ENCODE peak calls at places on chromosomes 13 and 19, in nine cellular contexts. T is uterus, V is colonic mucosa, J is heart left ventricle, X is psoas muscle, L is sigmoid colon, H is body of pancreas, O is RWPE2, W is neural progenitor cell. B is an unnamed sample. For H3K4me1, the result is how much of the 10 kb centered on the place peaks cover.

GRCh38 chr19:49999371-50000010 is 25.7 kb downstream of the VRK3 start:
- DNase-seq in T (no peak), V (no peak), J (no peak), X (no peak), L (no peak), H (no peak), O (no peak), W (no peak), B (no peak)

GRCh38 chr19:10968527-10969081 is 7.8 kb downstream of the SMARCA4 start:
- DNase-seq in T (no peak), V (peak), J (no peak), X (no peak), L (no peak), H (no peak), O (no peak), W (no peak), B (no peak)

GRCh38 chr13:41054919-41055619 is 6.2 kb upstream of the WBP4 start:
- DNase-seq in T (no peak), V (no peak), J (no peak), X (no peak), L (no peak), H (no peak), O (no peak), W (peak), B (peak)

GRCh38 chr19:8638078-8638619 is 7.7 kb downstream of the NFILZ start:
- DNase-seq in T (no peak), V (no peak), J (peak), X (no peak), L (peak), H (peak), O (no peak), W (no peak), B (peak)

GRCh38 chr13:52387721-52388120 is 18.3 kb downstream of the THSD1 start:
- DNase-seq in T (no peak), V (no peak), J (no peak), X (no peak), L (no peak), H (no peak), O (no peak), W (no peak), B (no peak)

GRCh38 chr19:18468517-18468916 is 30.6 kb upstream of the ISYNA1 start:
- DNase-seq in T (no peak), V (no peak), J (peak), X (peak), L (peak), H (peak), O (no peak), W (no peak), B (no peak)

GRCh38 chr13:100208002-100208401 is 119.1 kb downstream of the PCCA start:
- DNase-seq in T (no peak), V (no peak), J (no peak), X (no peak), L (no peak), H (no peak), O (no peak), W (no peak), B (no peak)

GRCh38 chr19:10270180-10270615 is 722 bp upstream of the ICAM1 start:
- DNase-seq in T (peak), V (peak), J (peak), X (peak), L (peak), H (peak), O (no peak), W (peak), B (no peak)

GRCh38 chr19:18737337-18737953 is 53.7 kb downstream of the COMP start:
- DNase-seq in T (no peak), V (no peak), J (no peak), X (no peak), L (no peak), H (no peak), O (no peak), W (peak), B (no peak)

GRCh38 chr19:33403221-33403972 is 29.9 kb downstream of the CEBPG start:
- DNase-seq in T (no peak), V (no peak), J (no peak), X (peak), L (peak), H (peak), O (peak), W (no peak), B (no peak)

DNA sequence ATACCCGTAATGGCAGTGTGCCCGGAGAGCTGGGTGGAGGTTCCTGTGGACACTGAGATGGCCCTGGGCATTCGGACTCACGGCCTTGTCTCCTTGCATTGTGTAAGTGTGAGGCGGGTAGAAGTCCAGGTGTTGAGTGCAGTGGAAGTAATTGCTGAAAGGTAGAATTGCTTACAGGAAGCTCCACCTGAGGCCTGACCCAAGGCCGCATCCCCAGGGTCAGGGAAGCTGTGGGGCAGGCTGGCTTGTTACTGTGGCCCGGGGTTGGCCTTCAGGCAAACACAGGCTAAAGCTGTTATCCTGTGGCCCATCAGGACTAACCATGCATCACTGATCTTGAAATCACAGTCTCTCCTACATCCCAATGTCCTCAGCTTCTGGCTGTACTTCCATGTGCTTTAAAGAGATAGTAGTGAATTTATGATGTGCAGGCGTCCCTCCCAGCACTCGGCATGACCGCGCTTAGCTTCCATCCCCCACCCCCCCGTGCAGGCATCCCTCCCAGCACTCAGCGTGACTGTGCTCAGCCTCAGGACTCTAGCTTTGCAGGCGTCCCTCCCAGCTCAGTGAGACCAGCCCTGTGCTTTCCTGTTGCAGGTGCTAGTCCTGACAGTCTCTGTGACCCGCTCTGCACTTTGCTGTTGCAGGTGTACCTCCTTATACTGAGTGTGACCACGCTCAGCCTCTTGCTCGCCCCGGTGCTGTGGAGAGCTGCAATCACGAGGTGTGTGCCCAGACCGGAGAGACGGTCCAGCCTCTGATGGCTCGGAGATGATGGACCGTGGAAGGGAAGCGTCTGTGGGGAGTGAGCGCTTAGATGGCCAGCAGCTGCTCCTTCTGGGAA is 35.6 kb upstream of the TFDP1 start:
- DNase-seq in T (no peak), V (peak), J (no peak), X (no peak), L (no peak), H (no peak), O (peak), W (no peak), B (no peak)
- H3K4me1 ChIP-seq in T (under half), V (under half), J (under half), X (under half), L (under half), H (under half), O (under half), W (under half), B (under half)

DNA sequence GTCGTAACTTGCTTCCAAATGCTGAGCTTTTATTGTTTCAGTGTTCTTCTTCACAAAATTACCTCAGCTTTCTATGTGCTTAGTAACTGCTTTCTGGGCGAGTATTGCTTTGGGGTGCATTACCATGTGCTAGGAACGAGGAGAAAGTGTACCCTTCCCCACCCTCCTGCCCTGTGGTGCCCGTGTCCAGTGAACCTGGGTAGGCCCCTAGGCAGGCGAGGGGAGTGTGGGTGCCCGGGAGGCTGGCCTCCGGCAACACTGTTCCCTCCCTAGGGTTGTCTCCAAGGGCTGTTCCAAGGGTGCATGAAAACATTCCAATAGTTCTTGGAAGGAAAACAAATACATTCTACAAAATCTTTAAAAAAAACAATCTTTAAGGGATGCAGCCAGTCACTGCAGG is 216.5 kb upstream of the SOX1 start:
- DNase-seq in T (no peak), V (no peak), J (no peak), X (no peak), L (no peak), H (no peak), O (no peak), W (no peak), B (no peak)
- H3K27ac ChIP-seq in T (no peak), V (no peak), J (no peak), X (no peak), L (no peak), H (no peak), O (no peak), W (no peak), B (no peak)

GRCh38 chr13:46146898-46147297 is 35.1 kb downstream of the LCP1 start:
- DNase-seq in T (no peak), V (no peak), J (no peak), X (no peak), L (no peak), H (no peak), O (no peak), W (peak), B (peak)
- TF ChIP-seq CTCF in T (no peak), V (no peak), J (peak), X (no peak), L (no peak), H (no peak), O (peak), W (peak), B (peak)

GRCh38 chr19:35911173-35911572 is 3.1 kb upstream of the TYROBP start:
- DNase-seq in T (no peak), V (no peak), J (no peak), X (no peak), L (no peak), H (no peak), O (no peak), W (peak), B (no peak)

GRCh38 chr19:35908977-35909683 is 1.0 kb upstream of the TYROBP start:
- DNase-seq in T (no peak), V (peak), J (peak), X (peak), L (peak), H (peak), O (no peak), W (no peak), B (no peak)

GRCh38 chr19:35908010-35908441 is at the start of gene TYROBP:
- DNase-seq in T (no peak), V (no peak), J (peak), X (peak), L (no peak), H (no peak), O (no peak), W (no peak), B (no peak)

GRCh38 chr19:35911790-35912189 is 3.7 kb upstream of the TYROBP start:
- DNase-seq in T (no peak), V (no peak), J (no peak), X (no peak), L (no peak), H (peak), O (no peak), W (no peak), B (no peak)

DNA sequence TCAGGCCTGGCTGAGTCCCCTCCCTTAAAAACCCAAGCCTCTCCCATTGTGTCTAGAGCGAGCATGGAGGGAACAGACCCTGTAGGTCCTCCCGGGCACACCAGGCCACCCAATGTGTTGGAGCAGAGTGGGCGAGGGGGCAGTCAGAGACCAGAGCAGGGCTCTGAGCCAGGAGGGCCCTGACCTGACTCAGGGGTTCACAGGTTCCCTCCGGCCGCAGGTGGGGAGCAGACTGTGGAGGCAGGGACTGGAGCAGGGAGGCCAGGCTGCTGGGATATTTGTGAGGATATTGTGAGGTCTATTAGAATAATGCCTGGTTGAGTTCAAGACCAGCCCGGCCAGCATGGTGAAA is 1.6 kb upstream of the TYROBP start:
- DNase-seq in T (no peak), V (no peak), J (no peak), X (no peak), L (no peak), H (no peak), O (no peak), W (no peak), B (no peak)
- H3K4me1 ChIP-seq in T (under half), V (under half), J (under half), X (under half), L (under half), H (under half), O (under half), W (under half), B (under half)

GRCh38 chr19:3357362-3357730 is 9.0 kb upstream of the NFIC start:
- DNase-seq in T (no peak), V (no peak), J (no peak), X (no peak), L (no peak), H (no peak), O (no peak), W (no peak), B (no peak)
- H3K27ac ChIP-seq in T (peak), V (no peak), J (no peak), X (no peak), L (peak), H (peak), O (no peak), W (no peak), B (no peak)

GRCh38 chr13:93951153-93951552 is 528.3 kb downstream of the DCT start:
- DNase-seq in T (no peak), V (no peak), J (no peak), X (no peak), L (no peak), H (no peak), O (no peak), W (no peak), B (peak)
- TF ChIP-seq CTCF in T (no peak), V (no peak), J (peak), X (no peak), L (no peak), H (no peak), O (peak), W (no peak), B (peak)

B was measured in A673.